ENCODE peak calls at places on chromosomes 3 and 15, in five cellular contexts. N, M, K, J and D are unnamed samples.

GRCh38 chr3:79976466-79976865 is 208.7 kb upstream of the ROBO1 start:
- DNase-seq in N (no peak), M (no peak), K (no peak), J (no peak), D (no peak)

GRCh38 chr15:75172168-75172841 is 29.4 kb upstream of the C15orf39 start:
- DNase-seq in N (no peak), M (peak), K (no peak), J (no peak), D (no peak)

GRCh38 chr3:43348852-43349574 is 62.7 kb downstream of the SNRK start:
- DNase-seq in N (no peak), K (no peak), M (no peak), J (peak), D (no peak)

GRCh38 chr3:136811701-136812100 is 7.2 kb upstream of the SLC35G2 start:
- DNase-seq in M (no peak), K (peak), N (no peak), J (peak), D (no peak)

GRCh38 chr3:40871411-40871810 is 327.9 kb upstream of the CTNNB1 start:
- DNase-seq in N (no peak), M (no peak), K (peak), J (no peak), D (no peak)

GRCh38 chr3:112134335-112135124 is 1.5 kb upstream of the GCSAM start:
- DNase-seq in K (no peak), J (peak), M (no peak), N (no peak), D (no peak)

GRCh38 chr3:78666458-78666800 is 1101.4 kb downstream of the ROBO1 start:
- DNase-seq in N (no peak), M (no peak), K (no peak), J (peak), D (no peak)

GRCh38 chr3:134527037-134527436 is 41.2 kb downstream of the CEP63 start:
- DNase-seq in N (no peak), K (peak), M (no peak), J (peak), D (peak)

GRCh38 chr3:45043715-45044299 is 17.7 kb downstream of the CLEC3B start:
- DNase-seq in M (peak), K (no peak), J (peak), N (no peak), D (no peak)

GRCh38 chr15:48388017-48388936 is 57.0 kb downstream of the DUT start:
- DNase-seq in K (no peak), N (no peak), J (no peak), M (peak), D (peak)

GRCh38 chr15:94858011-94858410 is 626.6 kb downstream of the MCTP2 start:
- DNase-seq in J (peak), N (no peak), M (no peak), K (no peak), D (no peak)

GRCh38 chr3:77281721-77282120 is 241.8 kb downstream of the ROBO2 start:
- DNase-seq in N (peak), M (no peak), J (no peak), K (peak), D (peak)

GRCh38 chr15:91627473-91628309 is 225.8 kb upstream of the SLCO3A1 start:
- DNase-seq in N (no peak), J (peak), M (no peak), K (no peak), D (no peak)

GRCh38 chr15:28985691-28986090 is 99.9 kb downstream of the APBA2 start:
- DNase-seq in N (no peak), J (no peak), M (no peak), K (no peak), D (no peak)

GRCh38 chr3:102225407-102226132 is 209.2 kb upstream of the ZPLD1 start:
- DNase-seq in K (no peak), J (peak), M (peak), N (peak), D (no peak)

GRCh38 chr3:16723994-16724393 is 118.8 kb upstream of the DAZL start:
- DNase-seq in K (peak), M (peak), J (peak), N (peak), D (no peak)

GRCh38 chr3:78751266-78751665 is 1016.5 kb downstream of the ROBO1 start:
- DNase-seq in K (no peak), M (no peak), N (no peak), J (peak), D (no peak)

GRCh38 chr3:53074761-53075742 is 29.2 kb upstream of the SFMBT1 start:
- DNase-seq in K (peak), N (no peak), J (no peak), M (no peak), D (no peak)

GRCh38 chr3:18425641-18426403 is 683 bp upstream of the SATB1 start:
- DNase-seq in J (no peak), N (no peak), M (peak), K (peak), D (peak)

GRCh38 chr3:154952538-154952937 is 127.6 kb upstream of the MME start:
- DNase-seq in K (no peak), J (no peak), M (no peak), N (no peak), D (no peak)

GRCh38 chr15:63085289-63085688 is 36.4 kb upstream of the LACTB start:
- DNase-seq in K (no peak), J (no peak), M (no peak), N (no peak), D (no peak)

GRCh38 chr15:69807752-69808151 is 290.0 kb downstream of the TLE3 start:
- DNase-seq in K (no peak), N (no peak), J (peak), M (peak), D (no peak)

GRCh38 chr3:46768061-46768460 is 50.4 kb upstream of the PRSS50 start:
- DNase-seq in M (no peak), K (no peak), N (no peak), J (no peak), D (no peak)

GRCh38 chr3:46759239-46760152 is 41.8 kb upstream of the PRSS50 start:
- DNase-seq in N (no peak), K (no peak), M (no peak), J (no peak), D (no peak)

GRCh38 chr3:46763178-46763577 is 45.5 kb upstream of the PRSS50 start:
- DNase-seq in J (no peak), N (no peak), M (no peak), K (no peak), D (no peak)

GRCh38 chr3:46764206-46764605 is 46.5 kb upstream of the PRSS50 start:
- DNase-seq in N (no peak), K (no peak), M (no peak), J (no peak), D (no peak)
- H2BK12ac ChIP-seq in N (no peak), K (no peak), M (no peak), J (no peak), D (no peak)

GRCh38 chr3:190564175-190564574 is 50.3 kb downstream of the IL1RAP start:
- DNase-seq in J (no peak), N (no peak), K (no peak), M (no peak), D (no peak)

GRCh38 chr3:190568036-190568435 is 54.2 kb downstream of the IL1RAP start:
- DNase-seq in J (no peak), K (no peak), N (no peak), M (no peak), D (no peak)

GRCh38 chr3:190562866-190563525 is 49.1 kb downstream of the IL1RAP start:
- DNase-seq in K (no peak), J (peak), M (peak), N (no peak), D (no peak)

GRCh38 chr3:190560284-190560895 is 46.5 kb downstream of the IL1RAP start:
- DNase-seq in K (no peak), J (peak), N (no peak), M (no peak), D (no peak)

DNA sequence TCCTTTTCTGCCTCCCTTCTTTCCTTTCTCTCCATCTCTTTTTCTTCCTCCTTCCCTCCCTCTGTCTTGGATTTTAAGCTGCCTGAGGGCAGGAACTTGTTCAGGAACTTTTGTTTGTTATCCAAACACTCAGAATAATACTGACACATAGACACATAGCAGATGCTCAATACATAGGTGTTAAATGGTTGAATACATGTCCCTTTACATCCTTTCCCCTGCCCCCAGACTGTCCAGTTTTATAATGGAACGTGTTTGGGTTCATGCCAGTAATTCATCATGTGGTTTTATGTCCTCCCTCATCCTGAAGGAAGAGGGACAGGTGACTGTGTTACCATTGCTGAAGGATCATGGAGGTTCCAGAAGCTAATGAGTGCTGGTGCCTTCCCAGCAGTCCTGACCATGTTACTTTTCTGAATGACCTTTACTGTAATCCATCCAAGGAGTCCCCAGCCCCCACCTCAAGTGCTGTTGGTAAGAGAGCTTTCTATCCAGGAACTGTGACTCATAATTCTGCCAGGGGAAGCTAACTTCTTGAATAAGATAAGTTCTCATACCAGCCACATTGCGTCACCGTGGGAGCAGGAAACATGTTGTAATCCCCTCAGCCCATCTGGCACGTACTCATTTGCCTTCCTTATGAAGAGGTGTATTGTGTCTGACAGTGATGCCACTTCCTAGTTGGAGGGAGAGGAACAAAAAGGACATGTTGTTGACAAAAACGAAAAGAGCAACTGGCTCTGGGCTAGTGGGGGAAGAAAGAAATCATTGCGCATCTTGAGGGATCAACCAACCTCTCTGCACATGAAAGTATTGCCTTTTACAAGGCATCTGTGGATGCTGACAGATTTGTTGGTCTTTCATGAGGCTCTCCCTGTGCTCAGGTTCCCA is 52.4 kb downstream of the IL1RAP start:
- DNase-seq in J (peak), N (no peak), M (peak), K (no peak), D (no peak)
- H2BK12ac ChIP-seq in J (peak), N (no peak), M (peak), K (no peak), D (peak)

DNA sequence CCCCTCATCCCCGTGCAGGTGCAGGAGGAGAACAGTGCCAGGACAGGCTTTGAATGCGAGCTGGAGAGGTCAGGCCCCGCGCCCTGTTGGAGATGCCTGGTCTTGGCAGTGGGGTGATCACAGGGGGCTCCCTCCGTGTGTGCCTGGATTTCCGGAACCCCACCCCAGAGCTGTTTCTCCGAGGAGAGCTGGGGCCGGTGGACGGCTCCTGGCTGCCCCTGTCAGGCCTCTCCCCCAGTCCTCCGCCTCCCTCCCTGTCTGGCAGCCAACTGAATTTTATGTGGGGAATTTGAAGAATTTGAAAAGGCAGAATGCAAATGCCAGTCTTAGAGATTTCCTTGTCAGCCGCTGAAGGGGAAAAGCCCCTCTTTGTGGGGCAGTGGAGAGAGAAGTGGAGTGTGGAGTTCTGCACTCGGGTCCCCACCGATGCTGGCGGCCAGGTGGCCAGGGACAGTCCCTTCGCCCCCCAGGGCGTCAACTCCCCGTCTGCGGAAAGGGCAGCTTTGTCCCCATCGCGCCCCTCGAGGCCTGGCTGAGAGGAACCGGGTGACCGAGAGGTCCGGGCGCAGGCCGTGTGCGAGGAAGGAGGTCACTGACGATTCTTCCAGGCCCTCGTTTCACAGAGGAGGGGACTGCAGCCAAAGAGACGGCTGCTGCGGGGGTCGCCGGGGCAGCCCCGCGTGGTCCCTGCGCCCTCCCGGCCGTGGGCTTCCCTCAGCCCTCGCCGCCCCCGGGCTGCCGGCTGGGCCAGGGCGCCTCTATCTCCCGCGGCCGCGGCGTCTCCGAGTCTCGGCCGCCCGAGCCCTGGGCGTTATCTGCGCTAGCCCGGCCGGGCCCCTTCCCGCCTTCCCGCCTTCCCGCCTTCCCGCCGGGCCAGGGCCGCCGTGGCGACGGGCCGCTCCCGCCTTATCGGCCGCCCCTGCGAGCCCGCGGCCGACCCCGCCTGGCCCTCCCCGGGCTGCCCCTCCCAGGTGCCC is 56.0 kb upstream of the LCTL start:
- DNase-seq in M (no peak), K (peak), N (peak), J (peak), D (peak)
- H2BK12ac ChIP-seq in M (peak), K (peak), N (peak), J (peak), D (peak)

GRCh38 chr15:83653639-83654378 is at the start of gene ADAMTSL3:
- DNase-seq in K (peak), M (peak), J (peak), N (peak), D (peak)

GRCh38 chr15:83652606-83653204 is 1.2 kb upstream of the ADAMTSL3 start:
- DNase-seq in N (no peak), J (no peak), K (no peak), M (no peak), D (no peak)

GRCh38 chr15:83651541-83651940 is 2.4 kb upstream of the ADAMTSL3 start:
- DNase-seq in N (no peak), J (no peak), M (no peak), K (no peak), D (no peak)

GRCh38 chr15:83654379-83655236 is 685 bp downstream of the ADAMTSL3 start:
- DNase-seq in N (no peak), J (no peak), M (no peak), K (peak), D (peak)

DNA sequence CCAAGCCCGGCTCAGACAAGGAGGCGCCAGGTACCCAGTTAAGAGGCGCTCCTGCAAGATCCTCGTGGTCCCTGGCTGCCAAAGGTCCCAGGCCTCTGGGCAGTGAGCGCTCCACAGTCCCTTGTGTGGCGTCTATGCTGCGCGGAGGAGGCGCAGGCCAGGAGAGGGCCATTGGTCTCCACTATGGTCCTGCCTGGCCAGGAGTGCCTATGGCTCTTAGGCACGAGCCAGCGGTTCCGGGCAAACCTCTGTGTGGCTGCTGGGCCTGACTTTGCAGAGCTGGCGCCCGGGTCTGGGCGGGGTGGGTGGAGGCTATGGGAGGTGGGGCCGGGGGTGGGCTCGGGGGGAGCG is 660 bp upstream of the ADAMTSL3 start:
- DNase-seq in N (no peak), K (no peak), M (no peak), J (no peak), D (no peak)
- H2BK12ac ChIP-seq in N (no peak), K (no peak), M (no peak), J (no peak), D (no peak)

DNA sequence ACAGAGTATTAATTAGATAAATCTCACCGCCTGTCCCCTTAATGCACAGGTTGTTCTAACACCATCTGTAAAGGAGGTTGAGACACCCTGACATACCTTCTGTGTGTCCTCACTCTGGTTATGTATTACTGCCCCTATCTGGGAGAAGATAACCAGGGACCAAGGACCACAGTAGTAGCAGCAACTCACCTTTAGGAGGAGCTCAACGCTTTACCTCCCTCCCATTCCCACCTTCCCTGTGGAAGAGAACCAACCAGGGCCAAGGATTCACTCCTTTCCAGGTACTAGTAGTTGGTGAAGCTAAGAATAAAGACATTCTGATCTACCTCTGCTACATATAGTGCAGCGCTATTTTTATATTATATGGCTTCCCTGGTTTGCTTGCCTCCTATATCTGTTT is 232.6 kb downstream of the MEX3B start:
- DNase-seq in K (peak), N (no peak), J (peak), M (no peak), D (peak)
- H2BK12ac ChIP-seq in K (no peak), N (no peak), J (no peak), M (no peak), D (no peak)

GRCh38 chr3:137998643-137999042 is 11.3 kb upstream of the CLDN18 start:
- DNase-seq in N (no peak), J (no peak), M (no peak), K (no peak), D (no peak)

GRCh38 chr3:137998121-137998520 is 11.8 kb upstream of the CLDN18 start:
- DNase-seq in J (no peak), K (no peak), N (no peak), M (no peak), D (no peak)

GRCh38 chr3:138005627-138006026 is 4.3 kb upstream of the CLDN18 start:
- DNase-seq in M (no peak), K (no peak), N (no peak), J (no peak), D (no peak)

GRCh38 chr3:138007898-138008297 is 2.1 kb upstream of the CLDN18 start:
- DNase-seq in K (no peak), M (no peak), J (no peak), N (no peak), D (no peak)

GRCh38 chr3:138003069-138003468 is 6.9 kb upstream of the CLDN18 start:
- DNase-seq in J (no peak), K (no peak), N (no peak), M (no peak), D (no peak)
- H2BK12ac ChIP-seq in J (no peak), K (no peak), N (no peak), M (no peak), D (no peak)